ENCODE peak calls at places on chromosomes 2 and 18, in five cellular contexts. J, V, Q, K and M are unnamed samples.

GRCh38 chr2:4763009-4763408 is 929.2 kb upstream of the SOX11 start:
- DNase-seq in Q (peak), V (peak), K (no peak), J (no peak), M (no peak)

GRCh38 chr2:70984228-70984575 is 5.8 kb downstream of the ANKRD53 start:
- DNase-seq in Q (no peak), K (no peak), V (no peak), J (no peak), M (no peak)

GRCh38 chr2:45904267-45904921 is 252.9 kb downstream of the PRKCE start:
- DNase-seq in K (no peak), Q (no peak), J (no peak), V (no peak), M (no peak)

GRCh38 chr18:32930695-32931301 is 158.0 kb upstream of the KLHL14 start:
- DNase-seq in V (no peak), K (no peak), J (peak), Q (peak), M (peak)

GRCh38 chr18:9337875-9338274 is 3.3 kb downstream of the TWSG1 start:
- DNase-seq in Q (no peak), V (no peak), J (no peak), K (no peak), M (peak)

GRCh38 chr2:11564864-11565567 is 31.2 kb downstream of the GREB1 start:
- DNase-seq in K (no peak), J (no peak), Q (no peak), V (no peak), M (no peak)

GRCh38 chr2:46887028-46887885 is 28.3 kb downstream of the MCFD2 start:
- DNase-seq in Q (no peak), J (no peak), V (no peak), K (no peak), M (no peak)

GRCh38 chr2:74712223-74713053 is 58.4 kb downstream of the SEMA4F start:
- DNase-seq in J (no peak), V (no peak), K (no peak), Q (no peak), M (no peak)

GRCh38 chr2:131035826-131036231 is 57.4 kb downstream of the FAM168B start:
- DNase-seq in V (no peak), J (no peak), Q (no peak), K (no peak), M (no peak)

GRCh38 chr2:82993631-82994030 is 1465.4 kb downstream of the SUCLG1 start:
- DNase-seq in K (no peak), J (no peak), V (no peak), Q (peak), M (no peak)

GRCh38 chr18:9902832-9903231 is 11.0 kb upstream of the VAPA start:
- DNase-seq in Q (no peak), J (no peak), K (no peak), V (no peak), M (no peak)

GRCh38 chr18:51563401-51563800 is 365.9 kb upstream of the MEX3C start:
- DNase-seq in V (no peak), J (no peak), K (no peak), Q (no peak), M (no peak)

GRCh38 chr2:168355110-168355509 is 101.0 kb upstream of the CERS6 start:
- DNase-seq in Q (no peak), V (no peak), J (no peak), K (no peak), M (no peak)

GRCh38 chr18:41058351-41059125 is 896.5 kb upstream of the PIK3C3 start:
- DNase-seq in J (no peak), Q (no peak), K (no peak), V (no peak), M (no peak)

GRCh38 chr2:73267008-73267407 is 17.3 kb downstream of the FBXO41 start:
- DNase-seq in V (no peak), K (no peak), Q (no peak), J (no peak), M (no peak)

GRCh38 chr2:182715896-182716664 is at the start of gene DNAJC10:
- DNase-seq in V (peak), Q (peak), K (peak), J (peak), M (peak)
- TF ChIP-seq POLR2A in V (peak), Q (peak), K (peak), J (peak), M (peak)

DNA sequence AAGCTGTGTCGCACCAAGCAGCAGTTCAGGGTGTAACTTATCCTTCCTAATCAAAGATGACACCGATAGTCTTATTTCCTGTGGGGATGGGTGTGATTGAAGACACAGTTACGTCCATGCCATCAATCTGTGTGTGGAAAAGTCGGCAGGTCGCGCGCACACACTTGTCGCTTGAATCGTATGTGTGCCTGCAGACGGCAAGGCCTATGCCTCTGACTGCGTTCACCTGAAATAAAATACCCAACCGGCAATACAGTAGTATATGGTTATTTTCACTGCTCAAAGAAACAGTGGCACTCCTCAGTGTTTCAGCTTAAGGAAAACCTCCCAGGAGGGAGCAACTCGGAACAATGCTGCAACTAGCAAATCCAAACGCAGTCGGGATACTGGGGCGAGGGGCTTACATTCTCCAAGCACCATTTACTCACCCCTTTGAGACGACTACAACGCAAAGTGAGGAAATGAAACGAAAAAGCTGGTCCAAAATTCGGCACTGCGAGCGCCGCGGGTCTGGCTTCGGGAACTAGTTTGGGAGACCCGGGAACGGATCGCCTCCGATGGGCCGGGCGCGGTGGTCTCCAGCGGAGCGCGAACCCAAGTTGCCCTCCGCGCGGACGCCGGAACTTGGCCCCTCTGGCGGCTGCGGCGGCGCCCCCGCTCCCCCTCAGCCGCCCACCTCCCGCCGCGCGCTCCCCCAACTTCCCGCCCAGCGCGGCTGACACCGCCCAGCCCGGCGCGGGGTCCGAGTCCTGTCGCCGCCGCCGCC is 680 bp downstream of the PRKD3 start:
- DNase-seq in J (peak), Q (peak), K (peak), V (peak), M (peak)
- TF ChIP-seq POLR2A in J (no peak), Q (no peak), K (no peak), V (peak), M (no peak)

GRCh38 chr18:56975276-56975675 is 171.6 kb upstream of the BOD1L2 start:
- DNase-seq in J (no peak), K (no peak), Q (no peak), V (no peak), M (no peak)

GRCh38 chr18:56974141-56974540 is 172.7 kb upstream of the BOD1L2 start:
- DNase-seq in Q (no peak), K (no peak), V (no peak), J (no peak), M (no peak)

GRCh38 chr18:56977771-56978170 is 169.1 kb upstream of the BOD1L2 start:
- DNase-seq in Q (no peak), K (no peak), V (no peak), J (no peak), M (no peak)

GRCh38 chr18:56973487-56973886 is 173.4 kb upstream of the BOD1L2 start:
- DNase-seq in J (no peak), K (no peak), Q (no peak), V (no peak), M (peak)

GRCh38 chr18:56977284-56977683 is 169.6 kb upstream of the BOD1L2 start:
- DNase-seq in Q (no peak), J (no peak), K (no peak), V (no peak), M (no peak)
- TF ChIP-seq POLR2A in Q (no peak), J (no peak), K (no peak), V (no peak), M (no peak)

GRCh38 chr2:24971550-24972314 is at the start of gene DNAJC27:
- DNase-seq in V (peak), J (peak), K (peak), Q (peak), M (peak)
- TF ChIP-seq POLR2A in V (peak), J (peak), K (peak), Q (peak), M (peak)

GRCh38 chr18:77124452-77124922 is 8.1 kb downstream of the MBP start:
- DNase-seq in K (no peak), J (no peak), V (no peak), Q (no peak), M (peak)
- TF ChIP-seq POLR2A in K (no peak), J (no peak), V (no peak), Q (no peak), M (no peak)

DNA sequence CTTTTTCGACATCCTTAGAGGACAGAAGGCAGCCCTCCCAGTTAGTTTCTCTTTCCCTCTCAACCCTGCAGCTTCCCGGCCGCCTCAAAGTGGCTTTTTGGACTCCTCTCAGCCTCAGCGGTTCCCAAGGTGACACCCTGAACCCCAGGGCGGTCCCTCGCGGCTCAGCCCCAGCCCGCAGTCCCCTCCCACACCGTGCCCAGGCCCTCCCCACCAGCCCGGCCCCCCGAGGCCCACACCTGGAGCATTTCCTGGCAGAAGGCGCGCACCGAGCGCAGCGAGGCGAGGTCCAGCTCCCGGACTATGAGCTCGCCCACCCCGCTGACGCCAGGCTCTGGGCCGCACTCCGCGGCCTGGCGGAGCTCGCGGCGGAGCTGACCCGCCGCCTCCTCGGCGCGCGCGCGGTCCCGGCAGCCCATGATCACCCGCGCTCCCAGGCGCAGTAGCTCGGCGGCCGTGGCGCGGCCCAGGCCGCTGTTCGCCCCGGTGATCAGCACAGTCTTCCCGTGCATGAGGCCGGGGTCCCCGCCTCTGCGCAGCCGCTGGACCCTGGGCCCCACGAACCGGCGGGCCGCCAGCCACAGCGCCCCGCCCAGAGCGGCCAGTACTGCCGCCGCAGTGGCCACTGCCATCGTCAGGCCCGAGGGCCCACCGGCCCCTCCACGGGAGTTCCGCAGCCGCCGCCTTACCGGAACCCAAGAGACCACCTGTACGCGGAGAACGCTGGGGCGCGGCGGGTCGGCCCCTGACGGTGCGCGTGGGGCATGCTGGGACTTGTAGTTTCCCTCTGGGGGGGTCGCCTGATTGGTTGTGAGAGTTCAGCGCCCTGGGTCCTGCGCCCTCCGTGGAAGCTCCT is at the start of gene RDH14:
- DNase-seq in J (peak), K (peak), V (peak), Q (peak), M (peak)
- TF ChIP-seq POLR2A in J (peak), K (peak), V (peak), Q (no peak), M (peak)

DNA sequence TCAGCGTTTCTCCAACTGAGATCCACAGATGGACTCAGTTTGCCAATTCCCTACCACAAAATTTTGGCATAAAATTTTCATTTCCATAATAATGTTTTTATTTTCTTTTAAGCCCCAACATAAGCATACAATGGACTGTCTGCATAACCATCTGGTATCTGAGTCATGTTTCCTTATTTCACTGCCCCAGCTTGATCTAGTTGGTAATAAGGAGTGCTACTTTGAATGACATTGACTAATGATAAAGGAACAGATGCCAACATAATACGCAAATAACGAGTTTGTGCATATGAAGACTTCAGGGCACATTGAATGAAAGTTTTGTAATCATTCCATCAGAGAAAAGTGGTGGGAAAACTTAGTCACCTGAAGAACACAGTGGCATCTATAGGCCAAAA is 8.8 kb upstream of the MBD2 start:
- DNase-seq in V (no peak), J (no peak), K (no peak), Q (no peak), M (no peak)
- TF ChIP-seq POLR2A in V (no peak), J (no peak), K (no peak), Q (no peak), M (no peak)

DNA sequence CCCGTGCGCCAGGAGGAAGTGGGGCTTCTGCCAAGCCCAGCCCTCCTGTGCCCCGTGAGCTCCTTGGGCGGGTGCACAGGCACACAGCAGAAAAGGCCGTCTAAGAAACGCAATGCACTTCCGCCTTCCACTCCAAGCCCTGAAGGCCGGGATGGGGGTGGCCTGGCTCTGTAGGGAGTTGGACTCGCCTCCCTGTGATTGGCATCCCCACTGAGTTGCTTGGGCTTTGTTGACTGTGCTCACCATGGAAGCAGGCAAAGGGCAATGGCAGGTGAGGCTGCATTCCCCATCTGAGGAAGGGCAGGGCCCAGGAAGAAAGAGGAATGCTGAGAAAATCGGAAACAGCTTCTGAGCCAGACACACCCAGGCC is 66.8 kb downstream of the CRACDL start:
- DNase-seq in J (peak), K (peak), Q (peak), V (no peak), M (no peak)
- TF ChIP-seq POLR2A in J (no peak), K (peak), Q (no peak), V (no peak), M (no peak)